ENCODE peak calls at places on chromosomes 16 and 17, in seven cellular contexts. Z, L, U, N, E, C and W are unnamed samples.

GRCh38 chr17:81332949-81333570 is 38.0 kb upstream of the SLC38A10 start:
- DNase-seq in E (no peak), U (no peak), C (no peak), N (no peak), L (no peak), Z (no peak), W (no peak)

GRCh38 chr17:410674-411401 is 58.2 kb upstream of the RPH3AL start:
- DNase-seq in L (no peak), Z (no peak), N (peak; percentile 52), C (peak; percentile 48), U (no peak), E (no peak), W (no peak)

GRCh38 chr16:85446846-85447656 is 166.1 kb upstream of the GSE1 start:
- DNase-seq in U (no peak), C (no peak), Z (no peak), N (no peak), L (no peak), E (peak; percentile 54), W (no peak)

GRCh38 chr16:8950580-8951077 is 13.1 kb downstream of the USP7 start:
- DNase-seq in E (no peak), N (no peak), Z (no peak), C (no peak), L (no peak), U (no peak), W (no peak)

GRCh38 chr17:65463242-65463641 is 98.2 kb downstream of the AXIN2 start:
- DNase-seq in C (no peak), N (no peak), Z (no peak), E (peak; percentile 26), U (no peak), L (peak; percentile 13), W (peak; percentile 92)

GRCh38 chr17:50586421-50587247 is 26.1 kb downstream of the CACNA1G start:
- DNase-seq in Z (no peak), N (no peak), C (no peak), U (no peak), E (no peak), L (no peak), W (no peak)

GRCh38 chr16:14307059-14307531 is 236.0 kb downstream of the MRTFB start:
- DNase-seq in U (no peak), N (no peak), Z (no peak), L (no peak), E (no peak), C (no peak), W (no peak)

GRCh38 chr17:42682400-42683384 is at the start of gene CNTNAP1:
- DNase-seq in C (peak; percentile 90), E (peak; percentile 51), N (peak; percentile 77), U (no peak), Z (no peak), L (no peak), W (peak; percentile 72)

GRCh38 chr17:2064511-2064910 is 9.6 kb downstream of the HIC1 start:
- DNase-seq in Z (no peak), C (no peak), L (no peak), N (no peak), E (no peak), U (no peak), W (no peak)

GRCh38 chr17:3722716-3723115 is 987 bp upstream of the HASPIN start:
- DNase-seq in E (no peak), U (no peak), L (no peak), N (no peak), C (no peak), Z (no peak), W (no peak)

GRCh38 chr17:56629450-56630187 is 36.1 kb downstream of the NOG start:
- DNase-seq in E (no peak), U (peak; percentile 31), L (no peak), Z (no peak), C (peak; percentile 36), N (peak; percentile 50), W (no peak)

GRCh38 chr17:50872710-50873424 is 6.7 kb upstream of the TOB1 start:
- DNase-seq in Z (no peak), C (no peak), E (peak; percentile 48), U (no peak), N (no peak), L (peak; percentile 35), W (peak; percentile 49)

GRCh38 chr16:57041182-57042156 is 50.9 kb upstream of the CPNE2 start:
- DNase-seq in E (peak; percentile 43), U (no peak), N (no peak), C (no peak), Z (no peak), L (no peak), W (no peak)

GRCh38 chr16:53958481-53958880 is 254.5 kb downstream of the FTO start:
- DNase-seq in N (no peak), E (no peak), Z (no peak), C (no peak), U (no peak), L (no peak), W (no peak)

GRCh38 chr16:73890524-73891500 is 405.8 kb upstream of the PSMD7 start:
- DNase-seq in U (no peak), Z (no peak), E (no peak), N (peak; percentile 49), L (no peak), C (no peak), W (no peak)

GRCh38 chr16:13936596-13937081 is 16.7 kb downstream of the ERCC4 start:
- DNase-seq in Z (no peak), C (no peak), N (no peak), U (no peak), E (no peak), L (peak; percentile 54), W (peak; percentile 73)

GRCh38 chr17:80981062-80981902 is 10.4 kb upstream of the CHMP6 start:
- DNase-seq in N (peak; percentile 91), C (peak; percentile 99), E (no peak), L (no peak), U (no peak), Z (no peak), W (peak; percentile 91)

GRCh38 chr16:50838165-50838564 is 96.3 kb downstream of the CYLD start:
- DNase-seq in C (no peak), L (no peak), Z (no peak), U (no peak), N (no peak), E (no peak), W (no peak)

GRCh38 chr16:15861996-15862395 is 5.2 kb upstream of the MYH11 start:
- DNase-seq in Z (no peak), C (no peak), N (no peak), E (no peak), L (no peak), U (no peak), W (no peak)

GRCh38 chr16:15856217-15856616 is 611 bp downstream of the MYH11 start:
- DNase-seq in E (no peak), N (no peak), U (no peak), L (no peak), Z (no peak), C (no peak), W (no peak)

GRCh38 chr16:15857779-15858560 is 1.1 kb upstream of the MYH11 start:
- DNase-seq in E (peak; percentile 27), C (peak; percentile 79), N (peak; percentile 73), Z (peak; percentile 53), L (peak; percentile 21), U (no peak), W (no peak)

GRCh38 chr16:15856901-15857778 is at the start of gene MYH11:
- DNase-seq in E (no peak), Z (peak; percentile 55), U (no peak), L (no peak), C (peak; percentile 56), N (peak; percentile 72), W (no peak)

GRCh38 chr16:15858921-15859668 is 2.3 kb upstream of the MYH11 start:
- DNase-seq in L (no peak), E (no peak), C (no peak), N (no peak), U (no peak), Z (no peak), W (no peak)
- TF ChIP-seq POLR2AphosphoS5 in L (no peak), E (peak; percentile 56), C (no peak), N (no peak), U (no peak), Z (no peak), W (no peak)

DNA sequence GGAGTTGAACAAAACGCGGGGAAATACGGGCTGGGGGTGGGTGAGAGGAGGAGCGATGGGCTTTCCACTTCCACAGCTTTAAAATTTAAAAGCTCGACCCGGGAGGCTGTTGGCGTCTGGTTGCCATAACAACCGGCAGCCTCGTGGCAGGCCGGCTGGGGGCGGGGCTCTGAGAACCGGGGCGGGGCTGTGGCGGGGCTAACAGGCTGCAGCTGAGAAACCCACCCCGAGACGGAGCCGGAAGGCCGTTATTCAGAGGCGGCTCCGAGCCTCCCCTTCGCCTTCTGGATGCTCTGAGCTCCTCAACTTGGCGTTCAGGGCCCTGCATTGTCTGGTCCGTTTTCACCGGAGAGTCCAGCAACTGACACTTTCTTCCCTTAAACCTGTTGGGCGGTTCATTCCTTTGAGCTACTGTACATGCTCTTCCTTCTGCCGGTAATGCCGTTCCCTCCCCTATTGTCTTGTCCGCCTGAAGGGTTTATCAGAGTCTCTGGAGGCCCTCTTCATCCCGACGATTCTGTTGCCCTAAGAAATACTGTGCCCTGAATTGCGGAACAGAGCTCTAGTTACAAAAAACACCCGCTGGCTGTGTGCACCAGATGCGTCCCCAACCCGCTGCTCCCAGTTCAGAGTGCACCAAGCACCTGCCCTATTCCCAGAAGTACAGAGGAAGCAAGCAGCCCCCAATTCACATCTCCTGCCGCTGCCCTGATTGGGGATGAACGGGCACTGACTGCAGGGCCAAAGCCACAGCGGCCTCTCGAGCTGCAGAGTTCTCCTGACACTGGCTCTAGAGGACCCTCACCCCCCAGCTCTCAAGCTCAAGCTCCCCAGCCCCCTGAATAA is 616 bp downstream of the DNAAF8 start:
- DNase-seq in C (peak; percentile 93), U (peak; percentile 40), Z (peak; percentile 85), N (peak; percentile 96), L (peak; percentile 82), E (peak; percentile 91), W (peak; percentile 98)
- TF ChIP-seq POLR2AphosphoS5 in C (peak; percentile 86), U (peak; percentile 13), Z (no peak), N (no peak), L (no peak), E (no peak), W (no peak)

GRCh38 chr17:75822119-75822799 is 21.9 kb downstream of the UNC13D start:
- DNase-seq in U (no peak), Z (no peak), N (no peak), L (peak; percentile 62), C (peak; percentile 71), E (peak; percentile 88), W (no peak)
- TF ChIP-seq POLR2AphosphoS5 in U (no peak), Z (no peak), N (no peak), L (peak; percentile 26), C (no peak), E (no peak), W (no peak)

DNA sequence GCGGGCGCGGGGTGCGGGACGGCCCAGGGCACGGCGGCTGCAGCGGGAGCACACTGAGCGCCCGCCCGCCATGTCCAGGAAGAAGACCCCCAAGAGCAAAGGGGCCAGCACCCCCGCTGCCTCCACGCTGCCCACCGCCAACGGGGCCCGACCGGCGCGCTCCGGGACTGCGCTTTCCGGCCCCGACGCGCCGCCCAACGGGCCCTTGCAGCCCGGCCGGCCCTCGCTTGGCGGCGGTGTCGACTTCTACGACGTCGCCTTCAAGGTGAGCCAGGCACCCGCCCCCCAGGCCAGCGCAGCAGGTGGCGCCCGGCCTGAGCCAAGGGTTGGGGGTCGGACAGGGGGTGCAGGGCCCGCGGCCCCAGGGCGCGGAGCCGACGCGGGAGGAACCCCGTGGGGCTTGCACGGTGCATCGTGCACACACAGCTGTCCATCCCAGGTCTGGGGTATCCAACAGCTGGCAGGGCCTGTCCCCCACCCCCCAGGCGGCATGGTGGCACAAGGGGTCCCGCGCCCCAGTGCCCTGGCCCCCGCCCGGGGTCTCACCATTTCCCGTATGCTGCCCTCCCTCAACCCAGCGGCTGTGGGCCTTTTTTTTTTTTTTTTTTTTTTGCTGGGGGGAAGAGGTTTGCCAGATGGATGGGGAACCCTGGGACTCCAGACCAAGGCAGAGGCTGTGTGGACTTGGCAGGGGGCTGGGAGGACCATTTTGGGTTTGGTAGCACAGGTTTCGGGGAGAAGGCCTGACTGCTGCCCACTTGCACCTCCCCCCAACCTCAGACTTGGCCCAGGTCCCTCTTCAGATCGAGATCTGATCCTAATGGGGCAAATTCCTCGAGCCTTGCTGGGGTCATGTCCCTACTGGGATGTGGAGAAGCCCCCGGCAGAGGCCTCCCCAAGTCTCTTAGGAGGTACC is 547 bp downstream of the RAB26 start:
- DNase-seq in E (peak; percentile 48), N (peak; percentile 70), Z (no peak), L (no peak), C (peak; percentile 61), U (no peak), W (peak; percentile 88)
- TF ChIP-seq POLR2AphosphoS5 in E (no peak), N (peak; percentile 76), Z (no peak), L (no peak), C (no peak), U (peak; percentile 15), W (no peak)